ENCODE peak calls at places on chromosomes 4 and X, in six cellular contexts. R is neural progenitor cell, N is fibroblast of lung, W is substantia nigra, U is GM23248, L is transverse colon. G is an unnamed sample.

GRCh38 chrX:35351212-35351611 is 408.6 kb downstream of the FAM47B start:
- DNase-seq in R (no peak), N (no peak), W (no peak), U (no peak), L (no peak), G (peak)

GRCh38 chr4:6776920-6777635 is 5.4 kb upstream of the KIAA0232 start:
- DNase-seq in R (no peak), N (no peak), W (no peak), U (no peak), L (no peak), G (no peak)

GRCh38 chrX:136380010-136380769 is 79.4 kb downstream of the ADGRG4 start:
- DNase-seq in R (no peak), N (no peak), W (no peak), U (no peak), L (no peak), G (no peak)

GRCh38 chr4:70651864-70652506 is 14.3 kb downstream of the JCHAIN start:
- DNase-seq in R (peak), N (peak), W (no peak), U (peak), L (no peak), G (no peak)

GRCh38 chr4:128572778-128573241 is 236.7 kb upstream of the JADE1 start:
- DNase-seq in R (no peak), N (no peak), W (no peak), U (no peak), L (no peak), G (no peak)

GRCh38 chrX:12137982-12138365 is 299 bp upstream of the FRMPD4 start:
- DNase-seq in R (peak), N (peak), W (no peak), U (no peak), L (no peak), G (no peak)

GRCh38 chr4:73593631-73594241 is 26.5 kb downstream of the RASSF6 start:
- DNase-seq in R (peak), N (no peak), W (no peak), U (peak), L (no peak), G (no peak)

GRCh38 chrX:130848763-130849162 is 54.2 kb downstream of the ENOX2 start:
- DNase-seq in R (no peak), N (no peak), W (no peak), U (no peak), L (no peak), G (no peak)

GRCh38 chr4:52052475-52052780 is 1.3 kb downstream of the SPATA18 start:
- DNase-seq in R (no peak), N (peak), W (no peak), U (peak), L (no peak), G (no peak)

GRCh38 chrX:52979993-52980392 is 21.7 kb upstream of the FAM156A start:
- DNase-seq in R (peak), N (peak), W (no peak), U (peak), L (no peak), G (no peak)

GRCh38 chrX:107000013-107000515 is at the start of gene MORC4:
- DNase-seq in R (peak), N (peak), W (peak), U (peak), L (peak), G (peak)

GRCh38 chr4:37666625-37667071 is 19.5 kb downstream of the RELL1 start:
- DNase-seq in R (no peak), N (peak), W (no peak), U (peak), L (peak), G (peak)

GRCh38 chr4:57114973-57115372 is 4.8 kb upstream of the IGFBP7 start:
- DNase-seq in R (no peak), N (peak), W (no peak), U (peak), L (no peak), G (no peak)

GRCh38 chrX:149275836-149276235 is 229.3 kb downstream of the IDS start:
- DNase-seq in R (no peak), N (peak), W (no peak), U (no peak), L (no peak), G (no peak)

GRCh38 chr4:159282944-159283343 is 180.1 kb downstream of the RAPGEF2 start:
- DNase-seq in R (no peak), N (no peak), W (no peak), U (no peak), L (no peak), G (no peak)

GRCh38 chr4:7769308-7769841 is 170.3 kb downstream of the AFAP1 start:
- DNase-seq in R (no peak), N (no peak), W (no peak), U (no peak), L (no peak), G (no peak)

GRCh38 chr4:177384856-177385396 is 57.3 kb downstream of the AGA start:
- DNase-seq in R (no peak), N (no peak), W (no peak), U (no peak), L (no peak), G (no peak)

GRCh38 chrX:46840946-46841740 is 4.3 kb downstream of the RP2 start:
- DNase-seq in R (no peak), N (peak), W (no peak), U (peak), L (no peak), G (no peak)

GRCh38 chr4:71189471-71189870 is 149.3 kb upstream of the SLC4A4 start:
- DNase-seq in R (no peak), N (peak), W (no peak), U (peak), L (no peak), G (no peak)

GRCh38 chrX:154381271-154381670 is 2.2 kb downstream of the EMD start:
- DNase-seq in R (peak), N (no peak), W (no peak), U (no peak), L (no peak), G (no peak)

GRCh38 chr4:123366144-123366748 is 30.3 kb upstream of the SPRY1 start:
- DNase-seq in R (no peak), N (no peak), W (no peak), U (no peak), L (no peak), G (no peak)

GRCh38 chr4:39606747-39607146 is 31.9 kb downstream of the SMIM14 start:
- DNase-seq in R (no peak), N (no peak), W (no peak), U (no peak), L (no peak), G (no peak)

GRCh38 chr4:68744368-68744767 is 71.4 kb upstream of the UGT2B10 start:
- DNase-seq in R (no peak), N (no peak), W (no peak), U (no peak), L (no peak), G (no peak)

GRCh38 chrX:79365591-79365990 is 1.5 kb downstream of the ITM2A start:
- DNase-seq in R (no peak), N (no peak), W (no peak), U (no peak), L (no peak), G (no peak)

GRCh38 chrX:128800138-128800537 is 723.2 kb downstream of the SMARCA1 start:
- DNase-seq in R (peak), N (no peak), W (no peak), U (no peak), L (no peak), G (no peak)

GRCh38 chrX:136816970-136817369 is 36.2 kb upstream of the ARHGEF6 start:
- DNase-seq in R (no peak), N (peak), W (no peak), U (peak), L (no peak), G (no peak)

GRCh38 chr4:128600996-128601857 is 208.3 kb upstream of the JADE1 start:
- DNase-seq in R (no peak), N (peak), W (no peak), U (peak), L (peak), G (peak)

GRCh38 chr4:96009720-96010119 is 169.8 kb downstream of the PDHA2 start:
- DNase-seq in R (no peak), N (peak), W (no peak), U (peak), L (no peak), G (no peak)

GRCh38 chr4:112910109-112910736 is 139.2 kb upstream of the ANK2 start:
- DNase-seq in R (peak), N (peak), W (no peak), U (peak), L (no peak), G (no peak)

GRCh38 chr4:7956306-7957112 is 16.8 kb upstream of the AFAP1 start:
- DNase-seq in R (no peak), N (peak), W (no peak), U (peak), L (no peak), G (no peak)

GRCh38 chr4:151142758-151143157 is 43.3 kb downstream of the RPS3A start:
- DNase-seq in R (no peak), N (no peak), W (no peak), U (no peak), L (no peak), G (no peak)

GRCh38 chr4:2623442-2623841 is 87.0 kb downstream of the FAM193A start:
- DNase-seq in R (no peak), N (no peak), W (no peak), U (no peak), L (no peak), G (no peak)

GRCh38 chr4:146255874-146256273 is 41.5 kb downstream of the REELD1 start:
- DNase-seq in R (no peak), N (peak), W (no peak), U (peak), L (no peak), G (no peak)

GRCh38 chr4:155005395-155006087 is 202.9 kb upstream of the NPY2R start:
- DNase-seq in R (no peak), N (peak), W (no peak), U (peak), L (no peak), G (no peak)

GRCh38 chr4:41514765-41515481 is 23.0 kb upstream of the LIMCH1 start:
- DNase-seq in R (no peak), N (no peak), W (no peak), U (no peak), L (no peak), G (no peak)

GRCh38 chr4:70902577-70903281 is 560 bp downstream of the MOB1B start:
- DNase-seq in R (no peak), N (no peak), W (peak), U (peak), L (no peak), G (no peak)

GRCh38 chr4:54064317-54065275 is at the start of gene CHIC2:
- DNase-seq in R (peak), N (peak), W (peak), U (peak), L (peak), G (peak)

GRCh38 chr4:112279882-112280315 is 5.8 kb downstream of the TIFA start:
- DNase-seq in R (peak), N (peak), W (no peak), U (no peak), L (no peak), G (no peak)

GRCh38 chrX:118212817-118213183 is 96.2 kb upstream of the KLHL13 start:
- DNase-seq in R (no peak), N (peak), W (no peak), U (no peak), L (no peak), G (no peak)

DNA sequence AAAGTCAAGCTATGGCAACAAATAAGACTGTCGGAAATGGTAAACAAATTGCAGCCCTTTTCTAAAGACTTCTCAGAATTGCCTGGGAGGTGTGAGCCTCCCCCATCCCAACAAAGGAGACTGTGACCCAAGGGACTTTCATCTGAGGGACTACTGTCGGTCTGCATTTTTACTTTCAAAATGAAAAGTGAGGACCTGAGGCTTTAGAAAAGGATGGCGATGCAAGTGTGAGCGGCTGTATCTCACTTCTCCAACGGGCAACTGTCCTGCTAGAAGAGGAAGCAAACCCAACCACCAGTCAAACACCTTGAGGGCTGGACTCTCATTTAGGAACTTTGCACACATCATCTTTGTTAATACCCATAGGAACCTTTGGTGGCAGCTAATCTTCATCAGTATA is 62.6 kb upstream of the CLNK start:
- DNase-seq in R (no peak), N (no peak), W (no peak), U (no peak), L (no peak), G (no peak)
- H3K27ac ChIP-seq in R (no peak), N (no peak), W (no peak), U (no peak), L (no peak), G (no peak)

GRCh38 chr4:147735413-147736301 is 3.8 kb downstream of the ARHGAP10 start:
- DNase-seq in R (no peak), N (peak), W (no peak), U (peak), L (no peak), G (no peak)

GRCh38 chr4:147736458-147736857 is 4.6 kb downstream of the ARHGAP10 start:
- DNase-seq in R (no peak), N (peak), W (no peak), U (peak), L (no peak), G (no peak)

GRCh38 chr4:147733614-147734344 is 1.9 kb downstream of the ARHGAP10 start:
- DNase-seq in R (peak), N (peak), W (no peak), U (peak), L (no peak), G (no peak)

GRCh38 chr4:147732516-147733193 is 767 bp downstream of the ARHGAP10 start:
- DNase-seq in R (peak), N (peak), W (no peak), U (peak), L (peak), G (no peak)

GRCh38 chr4:147734496-147734895 is 2.6 kb downstream of the ARHGAP10 start:
- DNase-seq in R (no peak), N (no peak), W (no peak), U (no peak), L (no peak), G (no peak)
- H3K27ac ChIP-seq in R (no peak), N (no peak), W (no peak), U (no peak), L (peak), G (no peak)

GRCh38 chr4:16896871-16897270 is 1.6 kb downstream of the LDB2 start:
- DNase-seq in R (no peak), N (peak), W (no peak), U (peak), L (no peak), G (no peak)
- H3K27ac ChIP-seq in R (no peak), N (peak), W (no peak), U (peak), L (peak), G (no peak)

GRCh38 chr4:78667764-78668163 is 108.4 kb upstream of the BMP2K start:
- DNase-seq in R (no peak), N (no peak), W (no peak), U (no peak), L (no peak), G (no peak)

GRCh38 chr4:78671812-78672440 is 104.2 kb upstream of the BMP2K start:
- DNase-seq in R (no peak), N (no peak), W (no peak), U (no peak), L (no peak), G (no peak)

GRCh38 chr4:78666830-78667258 is 109.3 kb upstream of the BMP2K start:
- DNase-seq in R (no peak), N (no peak), W (no peak), U (no peak), L (no peak), G (no peak)

GRCh38 chr4:78667337-78667736 is 108.8 kb upstream of the BMP2K start:
- DNase-seq in R (no peak), N (no peak), W (no peak), U (peak), L (no peak), G (no peak)

GRCh38 chr4:78669453-78669852 is 106.7 kb upstream of the BMP2K start:
- DNase-seq in R (no peak), N (no peak), W (no peak), U (no peak), L (no peak), G (no peak)
- H3K27ac ChIP-seq in R (no peak), N (no peak), W (no peak), U (no peak), L (no peak), G (no peak)

DNA sequence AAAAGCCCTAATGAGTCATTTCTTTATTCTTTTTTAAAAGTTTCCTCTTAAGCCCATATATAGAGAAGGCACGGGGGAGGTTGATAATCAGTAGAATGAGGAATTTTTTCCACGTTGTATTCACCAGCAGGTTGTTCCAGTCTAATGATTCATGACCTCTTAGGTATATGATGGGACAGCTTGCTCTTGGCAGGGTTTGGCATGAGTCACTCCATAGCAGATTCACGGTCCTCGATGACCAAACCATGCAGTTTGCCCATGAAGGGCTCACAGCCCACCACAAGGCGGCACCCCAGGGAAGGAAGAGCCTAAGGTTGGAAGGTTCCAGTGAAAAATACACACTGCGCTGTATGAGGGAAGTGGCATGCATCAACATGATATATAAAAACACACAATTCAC is 623.8 kb upstream of the DIPK2B start:
- DNase-seq in R (peak), N (peak), W (no peak), U (peak), L (no peak), G (peak)
- H3K27ac ChIP-seq in R (no peak), N (no peak), W (no peak), U (peak), L (no peak), G (peak)

DNA sequence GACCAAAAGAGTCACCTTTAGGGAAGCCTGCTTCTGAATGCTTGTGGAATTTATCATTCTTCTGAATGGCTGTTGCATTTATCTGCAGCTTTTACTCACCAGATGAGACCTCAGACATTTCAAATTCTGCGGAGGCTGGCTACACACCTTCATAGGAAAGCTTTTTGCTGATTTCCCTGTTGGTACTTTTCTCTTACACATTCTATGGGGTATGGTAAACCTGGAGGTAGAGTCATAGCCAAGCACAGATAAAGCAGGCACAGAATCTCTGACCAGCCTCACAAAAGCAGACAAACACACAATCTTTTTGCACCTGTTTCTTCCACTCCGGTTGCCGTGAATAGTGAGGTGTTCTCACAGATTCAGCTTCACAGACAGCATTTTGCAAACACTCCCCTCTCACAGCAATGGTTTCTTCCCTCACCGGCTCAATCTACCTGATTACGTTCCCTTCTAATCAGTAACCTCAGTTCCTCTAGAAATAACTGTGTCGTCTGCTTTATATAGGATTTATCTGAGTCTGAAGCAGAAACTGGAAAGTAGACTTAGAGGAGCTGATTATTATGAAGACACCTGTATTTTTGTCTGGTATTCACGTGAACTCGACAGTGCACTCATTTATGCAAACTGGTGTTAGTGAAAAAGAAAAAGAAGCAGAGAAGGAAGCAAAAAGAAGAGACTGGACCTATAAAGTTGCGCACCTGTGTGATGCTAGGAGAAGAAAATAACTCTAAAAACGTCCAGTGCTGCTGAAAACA is 83.1 kb downstream of the DMD start:
- DNase-seq in R (peak), N (no peak), W (no peak), U (no peak), L (no peak), G (no peak)
- H3K27ac ChIP-seq in R (no peak), N (no peak), W (no peak), U (no peak), L (no peak), G (no peak)

GRCh38 chr4:107837298-107837697 is 12.6 kb downstream of the SGMS2 start:
- DNase-seq in R (no peak), N (no peak), W (no peak), U (no peak), L (peak), G (no peak)
- H3K27ac ChIP-seq in R (no peak), N (no peak), W (no peak), U (no peak), L (no peak), G (peak)

GRCh38 chrX:617401-617800 is 13.2 kb upstream of the SHOX start:
- DNase-seq in R (no peak), N (no peak), W (no peak), U (no peak), L (no peak), G (no peak)

GRCh38 chrX:617891-618290 is 12.7 kb upstream of the SHOX start:
- DNase-seq in R (no peak), N (no peak), W (no peak), U (no peak), L (no peak), G (no peak)

GRCh38 chrX:619451-619811 is 11.2 kb upstream of the SHOX start:
- DNase-seq in R (no peak), N (no peak), W (no peak), U (no peak), L (no peak), G (no peak)

GRCh38 chrX:619812-620493 is 10.6 kb upstream of the SHOX start:
- DNase-seq in R (peak), N (no peak), W (no peak), U (no peak), L (no peak), G (no peak)

DNA sequence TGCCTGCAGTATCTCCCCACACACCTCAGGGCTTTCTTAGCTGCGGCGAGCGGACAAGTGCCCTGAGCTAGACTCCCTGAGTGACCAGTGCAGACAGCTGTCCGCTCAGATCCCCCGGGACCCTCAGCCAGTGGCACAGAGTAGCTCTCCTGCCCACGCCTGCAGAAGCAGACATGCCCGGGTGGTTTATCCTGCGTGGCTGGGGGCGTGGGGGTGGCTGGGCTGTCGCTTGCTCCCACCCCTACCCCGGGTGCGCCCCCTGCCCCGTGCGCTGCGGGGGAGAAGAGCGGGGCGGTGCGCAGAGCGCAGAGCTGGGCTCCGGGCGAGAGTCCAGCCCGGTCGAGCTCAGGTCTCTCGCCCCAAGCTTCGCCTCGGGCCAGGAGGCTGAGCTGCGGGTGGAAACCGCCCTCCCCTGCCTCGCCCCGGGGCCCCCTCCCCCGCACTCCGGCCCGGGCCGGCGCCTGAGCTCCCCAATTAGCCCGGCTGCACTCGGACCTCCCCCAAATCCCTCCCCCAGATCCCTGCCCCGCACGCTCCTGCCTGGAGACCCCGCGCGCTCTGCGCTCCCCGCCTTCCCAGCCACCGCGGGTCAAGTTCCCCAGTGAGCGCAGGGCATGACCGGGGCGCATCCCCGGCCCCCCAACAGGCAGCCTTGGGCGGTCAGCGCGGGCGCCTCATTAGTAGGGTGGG is 11.7 kb upstream of the SHOX start:
- DNase-seq in R (peak), N (no peak), W (no peak), U (no peak), L (no peak), G (no peak)
- H3K27ac ChIP-seq in R (no peak), N (no peak), W (no peak), U (no peak), L (no peak), G (no peak)

GRCh38 chr4:180527993-180528392 is 1715.2 kb upstream of the TENM3 start:
- DNase-seq in R (no peak), N (peak), W (no peak), U (no peak), L (no peak), G (no peak)
- H3K27ac ChIP-seq in R (no peak), N (no peak), W (no peak), U (no peak), L (no peak), G (no peak)